ENCODE peak calls at places on chromosomes 11 and 22, in eight cellular contexts. P, C, X, R, A, Q, I and N are unnamed samples.

GRCh38 chr11:82776377-82776776 is 42.7 kb upstream of the FAM181B start:
- DNase-seq in I (no peak), X (no peak), A (no peak), R (no peak), Q (no peak), P (peak; percentile 41), C (no peak), N (no peak)

GRCh38 chr22:45413368-45414211 is at the start of the genes RIBC2 and SMC1B:
- DNase-seq in I (peak; percentile 67), R (peak; percentile 88), A (peak; percentile 87), X (peak; percentile 88), P (peak; percentile 63), Q (peak; percentile 72), C (peak; percentile 71), N (peak; percentile 77)

GRCh38 chr11:10405858-10406592 is 49.0 kb upstream of the AMPD3 start:
- DNase-seq in A (peak; percentile 79), Q (peak; percentile 53), P (peak; percentile 89), R (no peak), I (peak; percentile 79), X (peak; percentile 88), C (peak; percentile 84), N (peak; percentile 75)

GRCh38 chr11:121372671-121373429 is 79.3 kb upstream of the SORL1 start:
- DNase-seq in I (no peak), A (no peak), C (no peak), P (no peak), Q (no peak), R (no peak), X (no peak), N (no peak)

GRCh38 chr11:1459739-1460395 is 26.7 kb downstream of the MOB2 start:
- DNase-seq in X (no peak), C (no peak), I (no peak), A (peak; percentile 57), R (no peak), Q (no peak), P (no peak), N (no peak)

GRCh38 chr22:23763579-23764331 is 965 bp downstream of the C22orf15 start:
- DNase-seq in A (no peak), P (no peak), C (no peak), X (no peak), R (peak; percentile 78), I (no peak), Q (no peak), N (peak; percentile 58)

GRCh38 chr11:102225689-102226562 is 91.4 kb upstream of the BIRC3 start:
- DNase-seq in Q (no peak), R (no peak), X (no peak), C (no peak), A (no peak), P (peak; percentile 97), I (no peak), N (no peak)

GRCh38 chr22:46074771-46075551 is 75.4 kb upstream of the PPARA start:
- DNase-seq in C (peak; percentile 26), Q (peak; percentile 24), I (peak; percentile 53), R (peak; percentile 69), X (no peak), A (no peak), P (no peak), N (no peak)

GRCh38 chr11:74730601-74731260 is 495 bp downstream of the CHRDL2 start:
- DNase-seq in I (no peak), A (no peak), C (no peak), Q (no peak), P (no peak), X (no peak), R (no peak), N (no peak)

GRCh38 chr11:94315664-94316063 is 11.3 kb downstream of the IZUMO1R start:
- DNase-seq in A (peak; percentile 76), I (no peak), Q (no peak), R (no peak), X (no peak), P (peak; percentile 2), C (peak; percentile 83), N (no peak)

GRCh38 chr11:120129570-120129969 is 8.3 kb downstream of the TRIM29 start:
- DNase-seq in C (peak; percentile 13), R (peak; percentile 43), X (no peak), I (no peak), Q (no peak), A (no peak), P (no peak), N (no peak)

GRCh38 chr11:79441159-79441875 is 487 bp upstream of the TENM4 start:
- DNase-seq in I (no peak), P (no peak), C (no peak), Q (no peak), R (no peak), A (peak; percentile 36), X (peak; percentile 26), N (no peak)
- H3K4me3 ChIP-seq in I (peak overlapping the region; percentile 75), P (peak overlapping the region; percentile 77), C (peak overlapping the region; percentile 64), Q (peak overlapping the region; percentile 68), R (peak overlapping the region; percentile 50), A (peak overlapping the region; percentile 63), X (no peak overlapping the region), N (peak overlapping the region; percentile 67)

GRCh38 chr11:69483170-69483569 is 1.7 kb downstream of the LINC01488 start:
- DNase-seq in X (no peak), A (no peak), I (no peak), P (no peak), Q (no peak), R (no peak), C (no peak), N (no peak)
- TF ChIP-seq CTCF in X (no peak), A (no peak), I (no peak), P (no peak), Q (no peak), R (no peak), C (no peak), N (no peak)

GRCh38 chr11:76208829-76209670 is 2.7 kb upstream of the WNT11 start:
- DNase-seq in C (peak; percentile 65), I (peak; percentile 81), A (peak; percentile 72), P (peak; percentile 15), X (peak; percentile 66), R (peak; percentile 90), Q (peak; percentile 88), N (peak; percentile 83)

GRCh38 chr11:76208438-76208828 is 2.1 kb upstream of the WNT11 start:
- DNase-seq in Q (no peak), X (no peak), C (no peak), A (no peak), R (no peak), P (no peak), I (no peak), N (no peak)

GRCh38 chr11:76209956-76210885 is 3.9 kb upstream of the WNT11 start:
- DNase-seq in P (peak; percentile 26), X (peak; percentile 47), A (peak; percentile 75), Q (peak; percentile 83), C (peak; percentile 71), R (peak; percentile 82), I (peak; percentile 81), N (peak; percentile 63)

GRCh38 chr11:76210920-76211851 is 4.9 kb upstream of the WNT11 start:
- DNase-seq in C (no peak), P (no peak), R (no peak), Q (no peak), X (no peak), A (no peak), I (no peak), N (no peak)

GRCh38 chr11:76209671-76209955 is 3.3 kb upstream of the WNT11 start:
- DNase-seq in P (no peak), C (no peak), R (no peak), Q (peak; percentile 48), X (no peak), I (no peak), A (no peak), N (no peak)
- H3K27me3 ChIP-seq in P (peaks cover 60% of the 10 kb centered on the region), C (no peaks in the 10 kb centered on the region), R (peaks cover 30% of the 10 kb centered on the region), Q (no peaks in the 10 kb centered on the region), X (peaks cover 46% of the 10 kb centered on the region), I (no peaks in the 10 kb centered on the region), A (no peaks in the 10 kb centered on the region), N (no peaks in the 10 kb centered on the region)

DNA sequence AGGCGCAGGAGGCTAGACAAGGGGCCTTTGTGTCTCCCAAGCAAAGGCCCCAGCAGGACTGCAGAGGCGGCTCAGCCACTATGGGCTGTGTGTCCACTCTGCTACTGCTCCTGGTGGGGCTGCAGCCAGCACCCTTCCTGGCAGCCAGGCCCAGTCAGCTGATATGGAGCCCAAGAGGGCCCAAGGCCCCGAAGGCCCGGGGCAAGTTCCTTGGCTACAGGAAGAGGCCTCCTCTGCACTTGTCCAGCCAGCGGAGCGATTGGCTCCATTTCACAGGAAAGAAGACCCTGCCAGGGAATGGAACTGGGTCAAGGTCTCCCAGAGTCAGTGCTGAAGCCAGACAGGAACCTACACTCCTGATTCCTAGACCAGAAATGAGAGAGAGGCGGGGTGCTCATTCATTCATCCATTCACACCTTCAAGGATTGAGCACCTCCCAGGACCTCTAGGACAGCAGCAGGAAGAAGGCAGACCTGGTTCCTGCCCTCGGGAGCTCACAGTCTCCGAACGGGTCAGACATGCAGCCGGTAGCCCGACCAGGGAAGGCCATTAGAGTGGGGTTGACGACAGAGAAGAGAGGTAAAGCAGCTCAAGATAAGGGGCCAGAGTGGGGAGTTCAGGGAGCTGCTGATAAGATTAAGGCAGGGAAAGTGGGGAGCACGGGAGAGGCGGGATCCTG is 811 bp upstream of the P2RY2 start:
- DNase-seq in R (peak; percentile 64), A (peak; percentile 34), C (no peak), X (peak; percentile 35), P (no peak), I (peak; percentile 60), Q (peak; percentile 57), N (no peak)
- H3K4me3 ChIP-seq in R (peak overlapping the region; percentile 52), A (no peak overlapping the region), C (no peak overlapping the region), X (peak overlapping the region; percentile 68), P (no peak overlapping the region), I (peak overlapping the region; percentile 62), Q (peak overlapping the region; percentile 82), N (peak overlapping the region; percentile 70)

GRCh38 chr11:124867700-124868099 is 2.5 kb downstream of the ROBO3 start:
- DNase-seq in A (peak; percentile 23), Q (no peak), X (peak; percentile 26), P (peak; percentile 42), C (no peak), I (no peak), R (no peak), N (no peak)
- TF ChIP-seq CTCF in A (no peak), Q (no peak), X (peak; percentile 8), P (peak; percentile 73), C (peak; percentile 29), I (peak; percentile 16), R (peak; percentile 47), N (peak; percentile 9)

GRCh38 chr11:27723685-27724084 is 23.4 kb upstream of the BDNF start:
- DNase-seq in X (no peak), P (no peak), R (no peak), A (no peak), Q (no peak), I (no peak), C (no peak), N (no peak)
- H3K27me3 ChIP-seq in X (peaks cover 27% of the 10 kb centered on the region), P (no peaks in the 10 kb centered on the region), R (peaks cover 68% of the 10 kb centered on the region), A (no peaks in the 10 kb centered on the region), Q (peaks cover 34% of the 10 kb centered on the region), I (peaks cover 47% of the 10 kb centered on the region), C (no peaks in the 10 kb centered on the region), N (peaks cover 67% of the 10 kb centered on the region)